ENCODE peak calls at places on chromosomes 7 and 10, in four cellular contexts. P, J, E and Z are unnamed samples.

GRCh38 chr7:584122-584465 is 64.4 kb upstream of the PDGFA start:
- DNase-seq in P (peak; percentile 44), E (no peak), J (no peak), Z (no peak)

GRCh38 chr7:22932896-22933295 is 81.0 kb downstream of the HYCC1 start:
- DNase-seq in J (no peak), P (no peak), E (no peak), Z (no peak)

GRCh38 chr7:37432240-37432917 is 16.3 kb downstream of the ELMO1 start:
- DNase-seq in J (no peak), E (no peak), P (no peak), Z (no peak)

GRCh38 chr10:124003481-124004371 is 89.7 kb downstream of the CHST15 start:
- DNase-seq in E (peak; percentile 8), P (no peak), J (no peak), Z (no peak)

GRCh38 chr10:80506189-80506575 is 31.5 kb upstream of the SH2D4B start:
- DNase-seq in J (no peak), E (no peak), P (no peak), Z (no peak)

GRCh38 chr10:84314269-84314668 is 14.1 kb upstream of the CCSER2 start:
- DNase-seq in J (no peak), P (no peak), E (no peak), Z (no peak)

GRCh38 chr10:103727991-103728689 is 127.2 kb downstream of the SH3PXD2A start:
- DNase-seq in J (no peak), P (no peak), E (no peak), Z (no peak)

GRCh38 chr10:69241575-69241974 is 21.4 kb downstream of the HKDC1 start:
- DNase-seq in P (no peak), E (no peak), J (peak; percentile 18), Z (no peak)

GRCh38 chr10:114060456-114060855 is 16.8 kb downstream of the ADRB1 start:
- DNase-seq in P (no peak), E (no peak), J (no peak), Z (no peak)

GRCh38 chr10:62306663-62307062 is 38.0 kb upstream of the RTKN2 start:
- DNase-seq in J (no peak), E (no peak), P (no peak), Z (no peak)

GRCh38 chr10:115436999-115437398 is 343.8 kb downstream of the ATRNL1 start:
- DNase-seq in P (no peak), E (no peak), J (no peak), Z (no peak)

GRCh38 chr10:115441907-115442520 is 348.8 kb downstream of the ATRNL1 start:
- DNase-seq in E (no peak), J (no peak), P (no peak), Z (no peak)
- TF ChIP-seq CTCF in E (no peak), J (no peak), P (no peak), Z (no peak)

DNA sequence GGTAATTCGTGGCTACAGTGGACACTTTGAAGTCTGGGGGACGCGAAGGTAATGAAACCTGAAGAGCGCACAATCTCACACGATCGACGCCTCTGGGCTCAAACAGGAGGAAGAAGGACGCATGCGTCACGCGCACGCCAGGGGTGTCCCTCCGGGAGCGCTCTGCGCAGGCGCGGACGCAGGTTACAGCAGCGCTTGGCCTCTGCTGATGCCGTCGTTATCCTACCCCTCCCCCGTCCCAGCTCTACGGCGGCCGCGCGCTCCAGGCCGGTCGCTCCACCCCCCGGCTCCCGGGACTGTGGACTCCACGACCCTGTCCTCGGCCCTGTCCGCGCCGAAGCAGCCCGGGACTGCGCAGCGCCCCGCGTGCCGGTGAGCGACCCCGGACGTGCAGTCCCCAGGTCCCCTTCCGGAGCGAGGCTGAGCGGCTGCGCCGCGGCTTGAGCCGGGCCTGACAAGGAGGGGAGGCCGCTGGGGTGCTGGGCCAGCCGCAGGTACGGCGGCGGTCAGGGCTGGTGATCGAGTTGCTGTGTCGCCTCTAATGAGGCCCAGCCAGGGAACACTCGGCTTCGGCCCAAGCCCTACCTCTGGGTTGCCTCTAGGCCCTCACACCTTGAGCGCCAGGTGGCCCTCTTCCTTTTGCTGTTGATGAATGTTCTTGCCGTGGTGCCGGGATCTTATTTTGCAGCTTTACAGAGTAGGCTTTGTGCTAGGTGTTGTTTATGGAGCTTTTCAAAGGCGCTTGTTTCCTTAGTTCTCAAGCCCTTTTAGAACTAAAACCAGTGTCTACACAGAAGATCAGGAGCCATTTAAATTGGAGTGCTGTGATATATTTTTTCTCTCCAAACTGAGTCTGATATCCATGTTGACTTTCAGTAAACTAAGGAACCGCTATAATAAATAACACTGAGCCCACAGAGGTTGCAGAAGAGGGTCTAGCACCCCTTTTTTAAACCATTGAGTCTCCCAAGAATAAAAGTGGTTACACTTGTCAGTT is at the start of gene TMEM106B:
- DNase-seq in J (peak; percentile 89), E (peak; percentile 98), P (peak; percentile 98), Z (peak; percentile 94)
- TF ChIP-seq CTCF in J (no peak), E (no peak), P (no peak), Z (peak; percentile 13)

GRCh38 chr7:44152971-44153947 is 12.1 kb upstream of the MYL7 start:
- DNase-seq in J (no peak), E (peak; percentile 6), P (no peak), Z (no peak)
- TF ChIP-seq CTCF in J (no peak), E (no peak), P (no peak), Z (no peak)

GRCh38 chr7:34759477-34760125 is 101.6 kb downstream of the NPSR1 start:
- DNase-seq in E (no peak), P (no peak), J (no peak), Z (no peak)
- TF ChIP-seq CTCF in E (peak; percentile 40), P (peak; percentile 32), J (peak; percentile 50), Z (peak; percentile 67)

GRCh38 chr10:75234683-75235374 is 928 bp downstream of the COMTD1 start:
- DNase-seq in P (peak; percentile 69), J (no peak), E (no peak), Z (peak; percentile 48)
- TF ChIP-seq CTCF in P (no peak), J (no peak), E (no peak), Z (peak; percentile 22)

GRCh38 chr7:117992635-117993034 is 119.4 kb upstream of the CTTNBP2 start:
- DNase-seq in P (no peak), J (no peak), E (no peak), Z (no peak)

GRCh38 chr7:117997862-117998825 is 124.9 kb upstream of the CTTNBP2 start:
- DNase-seq in E (no peak), J (no peak), P (no peak), Z (no peak)

GRCh38 chr7:117995850-117996650 is 122.8 kb upstream of the CTTNBP2 start:
- DNase-seq in P (no peak), E (no peak), J (no peak), Z (no peak)

GRCh38 chr7:117990834-117991233 is 117.6 kb upstream of the CTTNBP2 start:
- DNase-seq in P (no peak), E (no peak), J (no peak), Z (no peak)

DNA sequence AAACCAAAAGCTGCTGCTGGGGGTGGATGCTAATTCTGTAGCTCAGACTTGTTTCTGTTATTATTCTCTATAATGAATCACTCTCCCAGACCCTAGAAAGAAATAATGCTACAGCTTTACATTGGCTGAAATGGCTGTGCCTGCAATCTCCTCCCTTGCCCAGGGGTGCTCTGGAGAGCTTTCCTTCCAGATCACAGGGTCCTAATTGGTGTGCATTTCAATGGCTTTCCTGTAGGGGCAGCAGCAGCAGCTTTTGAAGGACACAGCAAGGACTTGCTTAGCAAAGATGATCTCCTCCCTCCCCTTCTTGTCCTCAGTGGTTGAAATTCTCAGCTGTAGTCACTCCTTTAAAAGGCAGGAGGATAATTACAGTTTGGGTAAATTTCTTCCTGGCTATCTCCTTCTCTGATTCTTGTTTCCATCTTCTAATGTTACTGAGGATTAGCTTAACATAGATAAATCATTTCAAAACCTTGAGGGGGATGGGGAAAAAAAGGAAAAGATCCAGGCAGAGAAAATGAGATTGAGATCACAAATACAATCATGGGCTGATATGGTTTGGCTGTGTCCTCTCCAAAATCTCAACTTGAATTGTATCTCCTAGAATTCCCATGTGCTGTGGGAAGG is 120.2 kb upstream of the CTTNBP2 start:
- DNase-seq in E (peak; percentile 14), P (peak; percentile 14), J (no peak), Z (peak; percentile 15)
- TF ChIP-seq CTCF in E (no peak), P (peak; percentile 29), J (peak; percentile 35), Z (peak; percentile 57)

GRCh38 chr7:28455486-28455885 is 43.2 kb downstream of the CREB5 start:
- DNase-seq in P (no peak), J (no peak), E (no peak), Z (no peak)

GRCh38 chr7:28456037-28456436 is 43.7 kb downstream of the CREB5 start:
- DNase-seq in P (no peak), E (no peak), J (no peak), Z (no peak)

GRCh38 chr7:28459306-28459705 is 47.0 kb downstream of the CREB5 start:
- DNase-seq in P (no peak), J (no peak), E (no peak), Z (no peak)

GRCh38 chr7:28458732-28459131 is 46.4 kb downstream of the CREB5 start:
- DNase-seq in E (no peak), P (no peak), J (no peak), Z (no peak)
- TF ChIP-seq CTCF in E (no peak), P (no peak), J (no peak), Z (no peak)

DNA sequence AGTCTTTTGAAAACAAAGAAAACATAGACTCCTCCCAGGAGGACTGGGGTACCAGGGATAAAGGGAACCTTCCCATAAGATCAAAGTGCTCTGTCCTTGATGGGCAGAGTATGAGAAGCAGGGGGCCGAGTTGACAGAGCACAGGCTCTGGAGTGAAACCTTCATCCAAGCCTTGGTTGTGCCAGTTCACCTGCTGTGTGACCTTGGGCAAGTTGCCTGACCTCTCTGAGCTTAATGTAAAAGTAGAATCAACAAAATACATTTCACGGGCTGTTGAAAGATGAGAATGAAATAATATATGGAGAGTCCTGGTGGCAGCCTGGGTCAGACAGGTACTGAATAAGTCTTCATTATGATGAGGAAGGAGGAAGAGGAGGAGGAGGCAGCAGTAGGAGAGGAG is 69.9 kb downstream of the SLIT1 start:
- DNase-seq in P (no peak), J (no peak), E (no peak), Z (no peak)
- TF ChIP-seq CTCF in P (no peak), J (no peak), E (no peak), Z (no peak)

GRCh38 chr7:134419085-134419484 is 39.8 kb downstream of the AKR1B1 start:
- DNase-seq in J (no peak), E (no peak), P (peak; percentile 22), Z (no peak)

GRCh38 chr7:134422646-134423045 is 36.3 kb downstream of the AKR1B1 start:
- DNase-seq in E (no peak), J (no peak), P (no peak), Z (no peak)

GRCh38 chr7:134419875-134420274 is 39.0 kb downstream of the AKR1B1 start:
- DNase-seq in P (no peak), E (no peak), J (no peak), Z (no peak)

GRCh38 chr7:134421998-134422397 is 36.9 kb downstream of the AKR1B1 start:
- DNase-seq in E (no peak), J (no peak), P (no peak), Z (no peak)

DNA sequence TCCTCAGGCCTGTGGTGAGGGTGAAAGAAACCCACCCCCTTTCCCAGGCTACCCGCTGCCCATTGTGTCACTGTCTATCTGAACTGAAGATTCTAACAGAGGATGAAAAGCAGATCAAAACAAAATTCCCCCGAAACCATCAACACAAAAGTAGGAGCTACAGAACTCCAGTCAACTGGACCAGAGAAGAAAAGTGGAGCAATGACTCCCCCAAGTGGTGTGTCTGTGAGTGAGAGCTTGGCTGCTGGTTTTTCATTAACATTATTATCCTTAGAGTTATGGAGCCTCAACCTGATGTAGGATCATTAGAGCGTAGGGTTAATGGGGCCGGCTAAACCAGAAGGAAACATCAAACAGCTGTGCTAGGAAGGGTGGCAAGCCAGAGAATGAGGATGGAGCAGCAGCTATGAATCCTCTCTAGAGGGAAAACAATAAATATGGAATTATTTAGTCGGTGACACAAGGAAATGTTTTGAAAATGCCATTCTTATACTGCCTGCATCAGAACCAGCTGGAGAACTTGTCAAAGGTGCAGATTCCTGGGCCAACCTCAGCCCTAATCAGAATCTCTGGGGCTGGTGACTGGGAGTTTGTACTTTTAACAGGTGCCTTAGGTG is 38.3 kb downstream of the AKR1B1 start:
- DNase-seq in E (peak; percentile 69), P (peak; percentile 54), J (peak; percentile 38), Z (peak; percentile 27)
- TF ChIP-seq CTCF in E (peak; percentile 67), P (peak; percentile 64), J (peak; percentile 77), Z (peak; percentile 77)